ENCODE peak calls at places on chromosome 17, in five cellular contexts. R, J, D, L and K are unnamed samples.
A peak's percentile ranks its signal among the peaks of the same experiment; 100 is the strongest.

GRCh38 chr17:15502315-15503112 is 35.1 kb upstream of the CDRT4 start:
- DNase-seq in R (peak; percentile 98), J (peak; percentile 81), D (peak; percentile 83), L (no peak), K (peak; percentile 76)

GRCh38 chr17:43398724-43399595 is at the start of gene ARL4D:
- DNase-seq in R (peak; percentile 72), J (peak; percentile 81), D (peak; percentile 63), L (peak; percentile 72), K (peak; percentile 58)

GRCh38 chr17:55198690-55199370 is 65.9 kb upstream of the HLF start:
- DNase-seq in R (peak; percentile 51), J (no peak), D (no peak), L (no peak), K (no peak)

GRCh38 chr17:47279062-47279801 is 25.6 kb downstream of the ITGB3 start:
- DNase-seq in R (peak; percentile 99), J (peak; percentile 98), D (peak; percentile 95), L (no peak), K (peak; percentile 69)

GRCh38 chr17:27630607-27631408 is at the start of gene LGALS9:
- DNase-seq in R (peak; percentile 51), J (peak; percentile 29), D (peak; percentile 11), L (no peak), K (no peak)

GRCh38 chr17:55057184-55057583 is 88.6 kb downstream of the STXBP4 start:
- DNase-seq in R (no peak), J (no peak), D (no peak), L (no peak), K (no peak)

GRCh38 chr17:77319211-77320031 is 178.7 kb downstream of the SEC14L1 start:
- DNase-seq in R (peak; percentile 90), J (peak; percentile 95), D (peak; percentile 99), L (no peak), K (peak; percentile 78)

GRCh38 chr17:69921046-69921445 is 154.0 kb upstream of the KCNJ16 start:
- DNase-seq in R (no peak), J (no peak), D (no peak), L (no peak), K (no peak)

GRCh38 chr17:3870871-3871306 is 22.0 kb downstream of the CAMKK1 start:
- DNase-seq in R (no peak), J (peak; percentile 70), D (peak; percentile 90), L (no peak), K (no peak)

GRCh38 chr17:50634123-50634914 is at the start of gene ABCC3:
- DNase-seq in R (peak; percentile 56), J (peak; percentile 58), D (peak; percentile 53), L (peak; percentile 5), K (no peak)

GRCh38 chr17:50165466-50165865 is 339 bp upstream of the SGCA start:
- DNase-seq in R (no peak), J (no peak), D (no peak), L (no peak), K (no peak)

GRCh38 chr17:81833160-81833920 is at the start of gene MCRIP1:
- DNase-seq in R (peak; percentile 91), J (peak; percentile 98), D (peak; percentile 85), L (peak; percentile 79), K (peak; percentile 95)

GRCh38 chr17:48995871-48996695 is 1.1 kb upstream of the IGF2BP1 start:
- DNase-seq in R (no peak), J (peak; percentile 82), D (peak; percentile 94), L (peak; percentile 37), K (no peak)

GRCh38 chr17:71799657-71800056 is 321.2 kb upstream of the SOX9 start:
- DNase-seq in R (no peak), J (no peak), D (no peak), L (no peak), K (no peak)

GRCh38 chr17:304461-304860 is 48.1 kb downstream of the RPH3AL start:
- DNase-seq in R (no peak), J (no peak), D (no peak), L (no peak), K (no peak)

GRCh38 chr17:79944821-79945391 is 90.8 kb downstream of the TBC1D16 start:
- DNase-seq in R (no peak), J (no peak), D (no peak), L (no peak), K (no peak)

GRCh38 chr17:70158180-70158579 is 11.2 kb upstream of the KCNJ2 start:
- DNase-seq in R (no peak), J (no peak), D (no peak), L (no peak), K (no peak)

GRCh38 chr17:7438050-7438614 is 1.2 kb upstream of the FGF11 start:
- DNase-seq in R (no peak), J (peak; percentile 72), D (no peak), L (no peak), K (no peak)

GRCh38 chr17:6471531-6472465 is 27.5 kb downstream of the PIMREG start:
- DNase-seq in R (peak; percentile 50), J (peak; percentile 89), D (peak; percentile 97), L (no peak), K (no peak)

GRCh38 chr17:28711723-28712036 is at the start of gene PROCA1:
- DNase-seq in R (no peak), J (no peak), D (no peak), L (no peak), K (no peak)